ENCODE peak calls at places on chromosomes 5 and 9, in five cellular contexts. One of them, this sample, is unnamed.

GRCh38 chr5:1168751-1169607 is 32.4 kb upstream of the SLC6A19 start:
- DNase-seq in osteocyte: no peak
- DNase-seq in ecto neural progenitor cell: no peak
- DNase-seq in KBM-7: no peak
- DNase-seq in GM06990: no peak
- DNase-seq in this sample: no peak

GRCh38 chr9:76369583-76369982 is 24.6 kb downstream of the RFK start:
- DNase-seq in osteocyte: no peak
- DNase-seq in GM06990: peak
- DNase-seq in KBM-7: peak
- DNase-seq in ecto neural progenitor cell: no peak
- DNase-seq in this sample: no peak

GRCh38 chr5:79236970-79237734 is 1.2 kb downstream of the JMY start:
- DNase-seq in osteocyte: no peak
- DNase-seq in GM06990: peak
- DNase-seq in KBM-7: peak
- DNase-seq in ecto neural progenitor cell: peak
- DNase-seq in this sample: no peak

GRCh38 chr5:80141147-80141671 is 106.1 kb downstream of the THBS4 start:
- DNase-seq in GM06990: no peak
- DNase-seq in ecto neural progenitor cell: peak
- DNase-seq in KBM-7: peak
- DNase-seq in osteocyte: no peak
- DNase-seq in this sample: peak

GRCh38 chr5:173926359-173926758 is 38.2 kb downstream of the CPEB4 start:
- DNase-seq in GM06990: no peak
- DNase-seq in osteocyte: no peak
- DNase-seq in ecto neural progenitor cell: no peak
- DNase-seq in KBM-7: no peak
- DNase-seq in this sample: peak

GRCh38 chr9:106878943-106879916 is 16.3 kb downstream of the ZNF462 start:
- DNase-seq in osteocyte: no peak
- DNase-seq in GM06990: no peak
- DNase-seq in KBM-7: no peak
- DNase-seq in ecto neural progenitor cell: no peak
- DNase-seq in this sample: peak

GRCh38 chr5:88203977-88204735 is 64.5 kb downstream of the TMEM161B start:
- DNase-seq in KBM-7: no peak
- DNase-seq in osteocyte: no peak
- DNase-seq in ecto neural progenitor cell: peak
- DNase-seq in GM06990: no peak
- DNase-seq in this sample: no peak

GRCh38 chr5:122846051-122846567 is 696 bp downstream of the SNX24 start:
- DNase-seq in KBM-7: no peak
- DNase-seq in ecto neural progenitor cell: no peak
- DNase-seq in GM06990: no peak
- DNase-seq in osteocyte: no peak
- DNase-seq in this sample: no peak

This sample was measured in ascending aorta.